ENCODE peak calls at places on chromosomes 16 and 17, in eight cellular contexts. A, T, Z, Q, J, L, D and C are unnamed samples.

GRCh38 chr16:2151188-2152091 is 3.0 kb downstream of the RAB26 start:
- DNase-seq in A (peak), T (peak), Z (no peak), Q (peak), J (no peak), L (no peak), D (peak), C (no peak)

GRCh38 chr16:2712546-2712945 is 7.5 kb downstream of the PRSS27 start:
- DNase-seq in A (peak), T (no peak), Z (no peak), Q (no peak), J (no peak), L (no peak), D (no peak), C (no peak)

GRCh38 chr16:12423151-12423550 is 380.5 kb downstream of the CPPED1 start:
- DNase-seq in A (no peak), T (no peak), Z (no peak), Q (no peak), J (no peak), L (no peak), D (no peak), C (no peak)

GRCh38 chr16:50839356-50839755 is 97.5 kb downstream of the CYLD start:
- DNase-seq in A (no peak), T (no peak), Z (no peak), Q (no peak), J (no peak), L (no peak), D (no peak), C (no peak)

GRCh38 chr17:58331815-58332719 is 3.5 kb upstream of the TSPOAP1 start:
- DNase-seq in A (peak), T (no peak), Z (no peak), Q (no peak), J (no peak), L (no peak), D (peak), C (no peak)

GRCh38 chr17:78957076-78957475 is 22.6 kb downstream of the LGALS3BP start:
- DNase-seq in A (peak), T (peak), Z (no peak), Q (no peak), J (peak), L (no peak), D (no peak), C (no peak)

GRCh38 chr16:80915079-80915450 is 91.6 kb downstream of the CMC2 start:
- DNase-seq in A (no peak), T (no peak), Z (no peak), Q (no peak), J (no peak), L (no peak), D (no peak), C (no peak)

GRCh38 chr16:50273888-50274770 is 7.8 kb downstream of the ADCY7 start:
- DNase-seq in A (no peak), T (no peak), Z (no peak), Q (no peak), J (no peak), L (no peak), D (peak), C (no peak)

GRCh38 chr16:23863511-23864422 is 28.0 kb downstream of the PRKCB start:
- DNase-seq in A (no peak), T (no peak), Z (no peak), Q (no peak), J (no peak), L (no peak), D (no peak), C (no peak)

GRCh38 chr16:89303604-89304003 is 86.1 kb downstream of the ZNF778 start:
- DNase-seq in A (no peak), T (no peak), Z (no peak), Q (no peak), J (no peak), L (no peak), D (no peak), C (no peak)

GRCh38 chr16:80586476-80586875 is 45.7 kb downstream of the DYNLRB2 start:
- DNase-seq in A (no peak), T (peak), Z (no peak), Q (no peak), J (no peak), L (no peak), D (no peak), C (no peak)

GRCh38 chr17:48639136-48639535 is 13.0 kb upstream of the HOXB9 start:
- DNase-seq in A (no peak), T (no peak), Z (no peak), Q (no peak), J (no peak), L (no peak), D (no peak), C (no peak)

GRCh38 chr16:57791156-57791902 is 11.0 kb downstream of the KIFC3 start:
- DNase-seq in A (peak), T (no peak), Z (no peak), Q (no peak), J (no peak), L (no peak), D (no peak), C (no peak)

GRCh38 chr16:75264531-75264998 is 13.1 kb upstream of the BCAR1 start:
- DNase-seq in A (no peak), T (peak), Z (no peak), Q (no peak), J (no peak), L (no peak), D (no peak), C (no peak)